ENCODE peak calls at places on chromosomes 11 and 22, in seven cellular contexts. R is pancreas; Y is LHCN-M2; A is fibroblast of the conjunctiva; V is smooth muscle cell of the brain vasculature; Z is fibroblast of mammary gland; D is activated CD4-positive, CD25-positive, alpha-beta regulatory T cell. B is an unnamed sample.

GRCh38 chr11:74000307-74000630 is 8.6 kb downstream of the UCP3 start:
- DNase-seq in Y (no peak), Z (no peak), D (no peak), R (no peak), A (no peak), V (no peak), B (no peak)

GRCh38 chr22:48709976-48710375 is 1117.7 kb downstream of the BRD1 start:
- DNase-seq in R (no peak), V (no peak), D (no peak), Z (no peak), A (no peak), Y (no peak), B (no peak)

GRCh38 chr22:49053574-49053973 is 774.1 kb downstream of the BRD1 start:
- DNase-seq in V (no peak), R (no peak), Y (no peak), Z (no peak), D (no peak), A (no peak), B (no peak)

GRCh38 chr11:34757026-34757451 is 136.1 kb downstream of the EHF start:
- DNase-seq in A (no peak), V (no peak), R (no peak), D (no peak), Y (no peak), Z (peak), B (no peak)

GRCh38 chr11:10742460-10743208 is 8.4 kb upstream of the CTR9 start:
- DNase-seq in D (no peak), Y (peak), V (no peak), Z (peak), A (no peak), R (no peak), B (no peak)

GRCh38 chr22:38176170-38176741 is 5.4 kb downstream of the PLA2G6 start:
- DNase-seq in A (no peak), R (peak), Y (peak), Z (peak), D (no peak), V (no peak), B (peak)

GRCh38 chr11:13896990-13897353 is 65.6 kb upstream of the SPON1 start:
- DNase-seq in R (no peak), V (no peak), Y (no peak), A (no peak), D (no peak), Z (no peak), B (no peak)

GRCh38 chr22:50162391-50162956 is 8.1 kb upstream of the PANX2 start:
- DNase-seq in A (no peak), R (no peak), V (no peak), Y (no peak), Z (no peak), D (no peak), B (no peak)

GRCh38 chr11:108319541-108320145 is 96.8 kb downstream of the ATM start:
- DNase-seq in D (no peak), R (no peak), Y (peak), V (no peak), A (no peak), Z (peak), B (no peak)

GRCh38 chr22:50507421-50507990 is at the start of gene LMF2:
- DNase-seq in Z (no peak), A (no peak), V (no peak), Y (no peak), R (peak), D (peak), B (peak)

GRCh38 chr11:1994121-1994520 is 3.5 kb downstream of the H19 start:
- DNase-seq in D (no peak), A (peak), V (no peak), Z (no peak), R (peak), Y (peak), B (no peak)

GRCh38 chr11:19252394-19253148 is 11.8 kb upstream of the E2F8 start:
- DNase-seq in Y (no peak), A (no peak), D (no peak), V (no peak), R (no peak), Z (no peak), B (no peak)

GRCh38 chr22:50173983-50174355 is 3.4 kb downstream of the PANX2 start:
- DNase-seq in Z (no peak), V (no peak), D (no peak), A (no peak), Y (no peak), R (peak), B (no peak)

GRCh38 chr11:95698939-95699562 is 90.5 kb downstream of the FAM76B start:
- DNase-seq in Y (no peak), A (no peak), R (no peak), V (no peak), Z (peak), D (no peak), B (no peak)

GRCh38 chr11:63765688-63766241 is 2.8 kb downstream of the ZFTA start:
- DNase-seq in V (no peak), D (no peak), Z (no peak), R (peak), A (no peak), Y (no peak), B (no peak)

GRCh38 chr11:134229131-134229790 is 4.8 kb downstream of the VPS26B start:
- DNase-seq in Y (no peak), D (no peak), R (no peak), A (no peak), Z (peak), V (no peak), B (no peak)

GRCh38 chr11:120532511-120533196 is 21.1 kb downstream of the GRIK4 start:
- DNase-seq in Z (peak), D (no peak), R (no peak), Y (peak), A (no peak), V (no peak), B (no peak)

GRCh38 chr11:11968511-11969280 is 39.7 kb downstream of the DKK3 start:
- DNase-seq in A (peak), D (no peak), V (no peak), Z (peak), R (no peak), Y (no peak), B (no peak)

GRCh38 chr11:59206635-59207034 is 6.1 kb downstream of the MPEG1 start:
- DNase-seq in V (no peak), Z (no peak), D (no peak), A (no peak), R (no peak), Y (peak), B (no peak)

GRCh38 chr11:94424662-94425061 is 23.4 kb upstream of the GPR83 start:
- DNase-seq in Z (peak), Y (peak), V (no peak), D (no peak), R (no peak), A (no peak), B (no peak)

GRCh38 chr11:70251583-70252285 is 18.8 kb upstream of the PPFIA1 start:
- DNase-seq in D (no peak), Z (no peak), V (no peak), Y (no peak), R (no peak), A (no peak), B (no peak)

GRCh38 chr11:120666121-120666639 is 154.6 kb downstream of the GRIK4 start:
- DNase-seq in A (no peak), V (no peak), D (no peak), R (no peak), Z (no peak), Y (no peak), B (no peak)

GRCh38 chr11:3644817-3645235 is at the start of gene ART1:
- DNase-seq in A (no peak), Y (peak), R (no peak), Z (peak), V (no peak), D (no peak), B (no peak)

GRCh38 chr22:30609260-30610185 is 2.5 kb downstream of the TCN2 start:
- DNase-seq in A (peak), V (peak), D (no peak), Z (peak), R (no peak), Y (peak), B (no peak)

GRCh38 chr22:49863936-49864335 is 10.3 kb downstream of the ZBED4 start:
- DNase-seq in A (no peak), D (no peak), R (no peak), V (no peak), Y (peak), Z (no peak), B (no peak)

GRCh38 chr11:26227311-26227710 is 104.6 kb upstream of the ANO3 start:
- DNase-seq in A (peak), R (no peak), Y (peak), Z (peak), D (no peak), V (no peak), B (peak)

GRCh38 chr11:70435765-70436500 is 37.6 kb downstream of the CTTN start:
- DNase-seq in A (no peak), Z (no peak), Y (no peak), R (no peak), D (no peak), V (no peak), B (no peak)

GRCh38 chr11:57476883-57477506 is 16.7 kb downstream of the RTN4RL2 start:
- DNase-seq in Y (no peak), V (no peak), Z (peak), R (peak), D (no peak), A (no peak), B (no peak)

GRCh38 chr11:1936781-1937615 is 10.1 kb upstream of the MRPL23 start:
- DNase-seq in V (no peak), R (peak), Z (no peak), Y (no peak), D (no peak), A (no peak), B (no peak)

GRCh38 chr11:61996933-61997332 is 29.5 kb upstream of the FTH1 start:
- DNase-seq in Z (no peak), R (no peak), V (no peak), D (no peak), A (no peak), Y (no peak), B (no peak)

GRCh38 chr22:50002791-50003190 is 9.8 kb downstream of the IL17REL start:
- DNase-seq in R (no peak), Z (peak), D (no peak), Y (peak), V (no peak), A (no peak), B (no peak)